ENCODE peak calls at places on chromosomes 12 and 14, in five cellular contexts. Y is effector memory CD4-positive, alpha-beta T cell; H is ovary; Z is HepG2; N is astrocyte. F is an unnamed sample. For H3K27me3, the result is how much of the 10 kb centered on the place peaks cover.

GRCh38 chr12:47860279-47860841 is 40.7 kb upstream of the HDAC7 start:
- DNase-seq in H (no peak), Y (no peak), N (no peak), Z (no peak), F (no peak)

GRCh38 chr14:90204516-90204915 is 51.8 kb upstream of the PSMC1 start:
- DNase-seq in H (no peak), Z (no peak), N (no peak), Y (no peak), F (no peak)

GRCh38 chr12:93785262-93786010 is 108.3 kb downstream of the CRADD start:
- DNase-seq in N (peak), H (peak), Y (peak), Z (peak), F (no peak)

GRCh38 chr14:103141117-103141796 is 18.0 kb downstream of the TNFAIP2 start:
- DNase-seq in Y (no peak), H (no peak), N (no peak), Z (peak), F (no peak)

GRCh38 chr12:31817120-31817519 is 88.3 kb upstream of the AMN1 start:
- DNase-seq in Y (no peak), N (no peak), Z (no peak), H (no peak), F (no peak)

GRCh38 chr12:95695741-95696140 is 94.8 kb downstream of the NTN4 start:
- DNase-seq in Y (no peak), N (no peak), H (no peak), Z (no peak), F (no peak)

GRCh38 chr12:93122089-93122488 is 193.0 kb upstream of the EEA1 start:
- DNase-seq in N (peak), Y (no peak), H (no peak), Z (peak), F (no peak)

GRCh38 chr12:118850244-118850825 is 131.0 kb upstream of the SRRM4 start:
- DNase-seq in Z (peak), H (no peak), Y (no peak), N (no peak), F (no peak)

GRCh38 chr12:116426391-116427136 is 132.6 kb upstream of the MAP1LC3B2 start:
- DNase-seq in H (peak), Y (no peak), N (peak), Z (no peak), F (no peak)

GRCh38 chr14:104756477-104757237 is 3.7 kb downstream of the SIVA1 start:
- DNase-seq in Y (no peak), Z (no peak), N (no peak), H (no peak), F (no peak)

GRCh38 chr12:3755898-3756297 is 3.0 kb upstream of the CRACR2A start:
- DNase-seq in Y (no peak), N (no peak), H (no peak), Z (no peak), F (no peak)

GRCh38 chr12:94597268-94597667 is 53.1 kb downstream of the TMCC3 start:
- DNase-seq in H (no peak), Z (no peak), N (no peak), Y (no peak), F (no peak)

GRCh38 chr14:69048456-69048855 is 69.4 kb upstream of the ACTN1 start:
- DNase-seq in H (no peak), Y (no peak), N (no peak), Z (no peak), F (peak)

GRCh38 chr14:69404478-69404877 is 6.0 kb downstream of the SLC39A9 start:
- DNase-seq in Y (no peak), Z (no peak), N (no peak), H (no peak), F (no peak)

GRCh38 chr12:55830601-55831406 is 1.4 kb upstream of the DNAJC14 start:
- DNase-seq in Y (no peak), N (peak), H (peak), Z (peak), F (peak)

GRCh38 chr12:105382771-105383632 is 52.5 kb downstream of the C12orf75 start:
- DNase-seq in H (peak), Y (no peak), Z (peak), N (peak), F (peak)

GRCh38 chr14:55043528-55043927 is 7.9 kb upstream of the MAPK1IP1L start:
- DNase-seq in H (no peak), Z (no peak), Y (no peak), N (no peak), F (no peak)

GRCh38 chr12:52007158-52007921 is 594 bp downstream of the TAMALIN start:
- DNase-seq in N (no peak), Z (no peak), Y (peak), H (peak), F (peak)

GRCh38 chr12:14774944-14775651 is 28.2 kb downstream of the WBP11 start:
- DNase-seq in N (peak), Y (peak), H (no peak), Z (no peak), F (peak)

GRCh38 chr14:45705954-45706353 is 453.0 kb upstream of the MIS18BP1 start:
- DNase-seq in H (no peak), Z (no peak), Y (no peak), N (no peak), F (no peak)

GRCh38 chr12:112456029-112456428 is 37.3 kb downstream of the PTPN11 start:
- DNase-seq in H (no peak), Z (no peak), N (no peak), Y (no peak), F (no peak)

GRCh38 chr14:60506462-60506984 is 2.4 kb upstream of the SIX6 start:
- DNase-seq in H (no peak), Y (no peak), N (no peak), Z (no peak), F (no peak)

GRCh38 chr14:66038214-66038977 is 447.8 kb upstream of the CCDC196 start:
- DNase-seq in H (no peak), Z (peak), N (no peak), Y (no peak), F (no peak)

GRCh38 chr14:29220077-29220476 is 453.5 kb downstream of the FOXG1 start:
- DNase-seq in Z (no peak), H (no peak), Y (no peak), N (no peak), F (no peak)

GRCh38 chr12:19288603-19289244 is 150.6 kb upstream of the AEBP2 start:
- DNase-seq in N (peak), Y (no peak), H (no peak), Z (peak), F (no peak)

GRCh38 chr14:25896777-25897176 is 701.1 kb downstream of the NOVA1 start:
- DNase-seq in H (no peak), Z (no peak), Y (no peak), N (no peak), F (no peak)

GRCh38 chr12:79552186-79552585 is 138.6 kb downstream of the PAWR start:
- DNase-seq in H (no peak), Z (no peak), N (peak), Y (no peak), F (no peak)

GRCh38 chr14:72736348-72736747 is 157.6 kb downstream of the DPF3 start:
- DNase-seq in H (no peak), N (peak), Y (no peak), Z (peak), F (no peak)

GRCh38 chr12:47808574-47809380 is 10.9 kb downstream of the HDAC7 start:
- DNase-seq in H (no peak), Y (peak), N (no peak), Z (no peak), F (peak)

GRCh38 chr12:114305446-114305845 is 100.5 kb downstream of the TBX5 start:
- DNase-seq in H (no peak), Y (no peak), Z (no peak), N (no peak), F (no peak)

GRCh38 chr14:58864751-58865519 is 227.2 kb downstream of the DACT1 start:
- DNase-seq in Z (no peak), Y (no peak), N (peak), H (no peak), F (no peak)

GRCh38 chr12:40158592-40159111 is 52.8 kb upstream of the SLC2A13 start:
- DNase-seq in Y (no peak), H (no peak), Z (no peak), N (no peak), F (no peak)

GRCh38 chr14:97107760-97108159 is 310.6 kb downstream of the VRK1 start:
- DNase-seq in H (no peak), Y (no peak), Z (no peak), N (no peak), F (no peak)

GRCh38 chr14:76829650-76830421 is 3.6 kb downstream of the LRRC74A start:
- DNase-seq in N (no peak), Y (no peak), H (no peak), Z (peak), F (no peak)

GRCh38 chr12:106378788-106379187 is 21.2 kb downstream of the POLR3B start:
- DNase-seq in N (no peak), Y (no peak), H (no peak), Z (no peak), F (no peak)

GRCh38 chr14:52926994-52927393 is 23.9 kb downstream of the FERMT2 start:
- DNase-seq in N (peak), Z (peak), H (no peak), Y (no peak), F (no peak)

GRCh38 chr12:47907851-47908454 is 3.2 kb upstream of the VDR start:
- DNase-seq in Y (no peak), N (no peak), Z (peak), H (no peak), F (no peak)

GRCh38 chr14:88597038-88597437 is 34.2 kb downstream of the ZC3H14 start:
- DNase-seq in Z (no peak), N (no peak), Y (no peak), H (no peak), F (no peak)

GRCh38 chr12:103778781-103779180 is 62.3 kb downstream of the NT5DC3 start:
- DNase-seq in H (no peak), Y (no peak), Z (no peak), N (no peak), F (no peak)

DNA sequence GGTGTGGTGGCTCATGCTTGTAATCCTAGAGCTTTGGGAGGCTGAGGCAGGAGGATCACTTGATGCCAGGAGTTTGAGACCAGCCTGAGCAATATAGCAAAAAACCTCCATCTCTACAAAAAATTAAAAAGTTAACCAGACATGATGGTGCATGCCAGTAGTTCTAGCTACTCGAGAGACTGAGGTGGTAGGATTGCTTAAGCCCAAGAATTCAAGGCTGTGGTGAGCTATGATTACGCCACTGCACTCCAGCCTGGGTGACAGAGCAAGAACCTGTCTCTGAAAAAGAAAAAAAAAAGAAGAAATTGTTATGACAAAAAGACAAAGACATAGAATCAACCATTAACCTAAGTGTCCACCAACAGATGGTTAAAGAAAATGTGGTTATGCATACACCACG is 2.1 kb upstream of the ATP23 start:
- DNase-seq in Z (no peak), N (no peak), Y (no peak), H (no peak), F (no peak)
- H3K27ac ChIP-seq in Z (no peak), N (no peak), Y (no peak), H (no peak), F (no peak)

GRCh38 chr12:5438671-5439200 is 6.8 kb downstream of the NTF3 start:
- DNase-seq in Y (no peak), H (no peak), Z (no peak), N (peak), F (no peak)
- H3K27me3 ChIP-seq in Y (under half), H (under half), Z (under half), N (under half), F (under half)

GRCh38 chr14:96088131-96088880 is 49.1 kb downstream of the C14orf132 start:
- DNase-seq in Z (no peak), H (no peak), Y (no peak), N (no peak), F (no peak)
- H3K27ac ChIP-seq in Z (no peak), H (no peak), Y (no peak), N (no peak), F (no peak)

GRCh38 chr14:105864116-105864515 is 337.7 kb downstream of the TMEM121 start:
- DNase-seq in Z (no peak), Y (no peak), N (no peak), H (peak), F (no peak)
- H3K27me3 ChIP-seq in Z (under half), Y (under half), N (under half), H (under half), F (under half)

GRCh38 chr12:75836533-75836932 is 195.0 kb downstream of the PHLDA1 start:
- DNase-seq in Y (no peak), H (no peak), Z (peak), N (no peak), F (no peak)
- H3K27ac ChIP-seq in Y (no peak), H (no peak), Z (no peak), N (no peak), F (no peak)

GRCh38 chr12:66017736-66018135 is 112.8 kb downstream of the LLPH start:
- DNase-seq in N (no peak), H (no peak), Z (no peak), Y (no peak), F (no peak)
- H3K27me3 ChIP-seq in N (under half), H (under half), Z (under half), Y (under half), F (under half)

DNA sequence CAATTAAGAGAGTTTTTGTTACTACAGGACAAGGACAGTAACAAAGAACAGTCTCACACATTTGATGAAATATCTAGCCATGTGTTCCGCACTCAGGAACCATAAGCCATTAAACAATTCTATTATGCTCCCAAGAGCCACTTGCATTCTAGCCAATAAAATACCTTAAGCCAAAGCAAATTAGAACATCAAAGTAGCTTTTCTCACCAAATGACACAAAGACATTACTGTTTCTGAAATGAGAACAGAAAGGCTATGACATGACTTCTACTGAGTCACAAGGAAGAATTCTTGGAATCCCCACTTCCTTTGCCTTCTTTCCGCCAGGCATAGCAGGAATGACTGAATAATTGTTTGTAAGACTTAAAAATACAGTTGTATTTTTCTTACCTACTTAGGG is 445.8 kb downstream of the ATP23 start:
- DNase-seq in H (no peak), Y (no peak), N (peak), Z (no peak), F (no peak)
- H3K27ac ChIP-seq in H (no peak), Y (no peak), N (peak), Z (no peak), F (no peak)

DNA sequence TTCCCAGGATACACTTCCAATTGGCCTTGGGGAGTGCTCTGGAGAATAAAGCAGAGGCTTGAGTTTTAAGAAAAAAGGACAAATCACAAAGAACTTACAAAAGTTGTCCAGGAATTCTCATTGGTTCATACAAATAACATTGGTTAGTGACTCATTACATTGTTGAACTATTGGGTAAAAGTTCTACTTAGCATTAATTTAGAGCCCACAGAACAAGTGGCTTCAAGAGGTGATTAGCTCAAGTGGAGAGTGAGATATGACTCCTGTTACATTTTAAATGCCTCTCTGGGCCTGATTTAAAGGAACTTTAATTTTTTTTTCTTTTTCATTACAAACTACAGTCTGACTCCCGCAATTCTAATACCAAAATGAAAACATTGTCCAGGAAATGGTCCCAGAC is 72.9 kb downstream of the ASCL4 start:
- DNase-seq in N (peak), Y (no peak), H (no peak), Z (no peak), F (no peak)
- H3K27me3 ChIP-seq in N (under half), Y (under half), H (under half), Z (under half), F (under half)

GRCh38 chr12:11823593-11823992 is 174.1 kb downstream of the ETV6 start:
- DNase-seq in Y (no peak), H (no peak), N (no peak), Z (no peak), F (no peak)
- H3K27ac ChIP-seq in Y (no peak), H (no peak), N (peak), Z (no peak), F (no peak)

F was measured in naive thymus-derived CD4-positive, alpha-beta T cell.